ENCODE peak calls at places on chromosomes 11 and 22, in eight cellular contexts. T is GM12865, Z is tibial artery, N is lower leg skin, L is AG09309, B is thoracic aorta, V is upper lobe of right lung, M is fibroblast of villous mesenchyme. E is an unnamed sample.

GRCh38 chr11:86947541-86947940 is 7.7 kb downstream of the FZD4 start:
- DNase-seq in M (no peak), B (no peak), N (no peak), Z (no peak), V (no peak), L (peak), T (no peak), E (no peak)

GRCh38 chr11:1922411-1923113 is 3.1 kb downstream of the TNNT3 start:
- DNase-seq in L (no peak), Z (no peak), B (no peak), N (no peak), V (no peak), T (no peak), M (no peak), E (peak)

GRCh38 chr11:41398175-41398574 is 61.3 kb downstream of the LRRC4C start:
- DNase-seq in M (no peak), N (no peak), V (no peak), T (no peak), B (no peak), Z (no peak), L (no peak), E (no peak)

GRCh38 chr22:46381142-46381541 is 45.6 kb downstream of the TRMU start:
- DNase-seq in B (no peak), M (peak), Z (no peak), T (no peak), L (no peak), N (no peak), V (no peak), E (no peak)

GRCh38 chr11:596374-596773 is 19.4 kb downstream of the IRF7 start:
- DNase-seq in V (no peak), B (no peak), Z (no peak), T (no peak), L (no peak), N (no peak), M (no peak), E (no peak)

GRCh38 chr11:72639475-72640375 is 34.5 kb downstream of the PDE2A start:
- DNase-seq in V (no peak), B (no peak), L (no peak), M (no peak), T (no peak), Z (no peak), N (no peak), E (no peak)

GRCh38 chr11:19777342-19778102 is 64.9 kb downstream of the NAV2 start:
- DNase-seq in V (no peak), B (no peak), T (peak), Z (no peak), N (no peak), M (peak), L (no peak), E (peak)

GRCh38 chr11:36278531-36279245 is 10.5 kb downstream of the COMMD9 start:
- DNase-seq in V (no peak), L (no peak), Z (no peak), B (no peak), N (peak), T (no peak), M (no peak), E (peak)

GRCh38 chr11:1373536-1374214 is 16.1 kb upstream of the BRSK2 start:
- DNase-seq in M (no peak), Z (no peak), L (no peak), N (no peak), B (no peak), T (no peak), V (no peak), E (peak)

GRCh38 chr22:19641254-19641982 is 72.9 kb upstream of the SEPTIN5 start:
- DNase-seq in N (peak), Z (peak), L (no peak), T (no peak), B (no peak), V (no peak), M (peak), E (peak)

GRCh38 chr11:2891291-2891690 is 5.7 kb upstream of the CDKN1C start:
- DNase-seq in L (no peak), B (no peak), V (no peak), T (no peak), Z (no peak), N (no peak), M (no peak), E (peak)

GRCh38 chr11:70763606-70764005 is 365.3 kb downstream of the CTTN start:
- DNase-seq in T (no peak), N (no peak), M (no peak), Z (no peak), B (no peak), L (peak), V (peak), E (no peak)

GRCh38 chr22:50526849-50527801 is 1.7 kb upstream of the SCO2 start:
- DNase-seq in V (peak), M (peak), B (no peak), N (peak), L (no peak), T (peak), Z (peak), E (peak)

GRCh38 chr11:5929984-5930383 is 12.1 kb upstream of the OR56A3 start:
- DNase-seq in Z (no peak), B (no peak), L (no peak), N (no peak), V (no peak), M (no peak), T (no peak), E (no peak)

GRCh38 chr11:8732276-8732675 is 49.7 kb downstream of the RPL27A start:
- DNase-seq in B (no peak), N (no peak), V (no peak), M (no peak), L (no peak), T (peak), Z (no peak), E (no peak)

GRCh38 chr22:45208993-45209838 is 31.5 kb downstream of the KIAA0930 start:
- DNase-seq in B (peak), T (no peak), M (peak), N (no peak), L (no peak), V (no peak), Z (peak), E (peak)

GRCh38 chr11:29300441-29300840 is 716.4 kb downstream of the KCNA4 start:
- DNase-seq in Z (no peak), L (no peak), M (peak), B (no peak), V (no peak), T (no peak), N (no peak), E (no peak)

GRCh38 chr11:59614277-59615131 is 1.1 kb downstream of the OSBP start:
- DNase-seq in M (peak), V (no peak), L (no peak), Z (no peak), B (no peak), T (peak), N (no peak), E (no peak)

GRCh38 chr11:77082838-77083552 is 16.2 kb downstream of the CAPN5 start:
- DNase-seq in N (peak), B (no peak), L (no peak), V (peak), M (peak), Z (peak), T (no peak), E (peak)

DNA sequence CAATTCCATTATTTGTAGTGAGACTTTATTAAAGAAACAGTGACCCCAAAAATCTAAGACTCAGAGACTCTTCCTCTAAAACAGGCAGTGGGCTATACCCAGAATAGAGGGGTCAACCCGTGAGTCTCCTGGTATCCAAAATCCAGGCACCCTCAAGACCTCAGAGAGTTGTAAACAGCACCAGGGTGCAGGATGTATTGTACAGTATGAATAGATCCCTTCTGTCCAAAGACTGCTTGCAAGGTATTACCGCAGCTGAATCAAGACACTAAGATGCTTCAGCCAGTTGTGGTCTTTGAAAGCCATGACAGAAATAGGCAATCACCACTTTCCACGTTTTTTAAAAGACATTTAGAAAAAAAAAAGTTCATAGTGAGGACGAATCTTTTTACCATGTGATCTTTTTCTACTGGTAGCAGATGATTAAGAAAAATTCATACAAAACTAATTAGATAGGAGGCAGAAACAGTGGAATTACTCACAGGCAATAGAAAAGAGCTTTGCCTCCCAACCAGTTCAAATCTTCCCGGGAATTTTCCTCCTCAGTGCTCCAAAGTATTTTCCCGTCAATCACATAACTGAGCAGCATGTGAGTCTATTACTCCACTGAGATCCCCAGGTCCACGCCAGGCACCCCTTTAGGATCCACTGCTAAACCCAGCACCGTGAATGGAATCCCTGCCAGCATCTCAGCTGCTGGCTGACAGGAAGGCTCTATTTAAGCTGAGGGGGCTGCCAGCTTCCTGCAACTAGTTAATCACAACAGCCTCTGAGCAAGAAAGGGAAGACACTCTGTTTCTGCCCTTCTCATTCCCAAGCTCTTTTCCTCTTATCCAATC is 113.1 kb downstream of the ETS1 start:
- DNase-seq in V (no peak), L (no peak), N (no peak), M (no peak), Z (no peak), T (no peak), B (no peak), E (no peak)
- H3K4me3 ChIP-seq in V (no peak), L (no peak), N (no peak), M (no peak), Z (no peak), T (no peak), B (no peak), E (no peak)

DNA sequence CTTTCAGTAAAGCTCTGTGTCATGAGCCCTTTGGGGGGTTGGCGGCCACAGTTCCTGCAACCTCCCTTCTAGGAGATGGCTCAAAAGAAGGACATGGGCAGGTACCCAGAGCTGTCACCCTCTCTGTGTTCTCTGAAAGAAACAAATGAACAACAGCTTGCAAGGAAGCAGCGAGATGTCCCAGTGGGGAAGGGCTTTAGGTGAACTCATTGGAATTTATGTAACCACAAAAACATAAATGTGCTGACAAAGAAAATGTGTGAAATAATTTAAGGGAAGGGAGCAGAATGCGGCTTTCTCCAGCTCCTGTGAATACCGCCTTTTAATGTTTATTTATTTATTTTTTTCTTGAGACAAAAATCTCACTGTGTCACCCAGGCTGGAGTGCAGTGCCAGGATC is 3.3 kb downstream of the PARVG start:
- DNase-seq in L (no peak), M (no peak), B (no peak), V (no peak), T (no peak), Z (no peak), N (no peak), E (no peak)
- H3K4me3 ChIP-seq in L (no peak), M (no peak), B (no peak), V (no peak), T (no peak), Z (no peak), N (no peak), E (no peak)

DNA sequence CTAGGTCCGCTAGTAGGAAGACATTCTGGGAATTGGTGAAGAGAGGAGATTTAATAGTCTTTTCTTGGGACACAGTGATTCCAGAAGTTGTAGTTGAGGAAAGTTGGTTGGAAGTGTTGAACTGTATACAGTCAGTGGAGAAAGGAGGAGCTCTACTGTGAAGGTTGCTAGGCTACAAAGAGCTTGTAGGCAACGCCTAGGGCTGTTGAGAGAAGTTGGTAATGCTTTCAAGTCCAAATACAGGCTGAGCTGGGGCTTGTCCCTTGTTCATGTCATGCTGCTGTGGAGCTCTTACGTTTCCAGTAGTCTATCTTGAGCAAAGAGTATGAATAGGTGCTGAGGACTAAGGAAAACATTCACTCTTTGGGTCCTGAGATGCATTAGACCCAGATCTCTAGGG is 1.1 kb downstream of the TBCEL start:
- DNase-seq in Z (no peak), B (no peak), M (peak), T (peak), L (no peak), V (no peak), N (no peak), E (no peak)
- H3K4me3 ChIP-seq in Z (peak), B (peak), M (peak), T (peak), L (peak), V (peak), N (no peak), E (peak)

GRCh38 chr11:118984825-118985224 is 13.1 kb upstream of the CENATAC start:
- DNase-seq in L (no peak), T (no peak), V (no peak), B (no peak), N (no peak), Z (no peak), M (no peak), E (no peak)

GRCh38 chr11:118988280-118988679 is 9.7 kb upstream of the CENATAC start:
- DNase-seq in L (no peak), M (no peak), B (no peak), N (no peak), Z (no peak), T (no peak), V (no peak), E (no peak)
- H3K4me3 ChIP-seq in L (no peak), M (no peak), B (no peak), N (no peak), Z (no peak), T (no peak), V (no peak), E (no peak)

DNA sequence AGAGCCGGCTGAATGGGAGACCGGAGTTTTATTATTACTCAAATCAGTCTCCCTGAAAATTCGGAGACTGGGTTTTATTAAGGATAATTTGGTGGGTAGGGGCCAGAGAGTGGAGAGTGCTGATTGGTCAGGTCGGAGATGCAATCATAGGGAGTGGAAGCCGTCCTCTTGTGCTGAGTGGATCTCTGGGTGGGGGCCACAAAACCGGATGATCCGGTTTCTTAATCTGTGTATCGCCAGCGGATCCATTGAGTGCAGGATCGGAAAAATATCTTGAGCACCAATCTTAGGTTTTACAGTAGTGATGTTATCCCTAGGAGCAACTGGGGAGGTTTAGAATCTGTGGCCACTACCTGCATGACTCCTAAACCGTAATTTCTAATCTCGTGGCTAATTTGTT is 886 bp upstream of the NIPSNAP1 start:
- DNase-seq in Z (no peak), L (no peak), T (no peak), V (no peak), M (no peak), B (no peak), N (no peak), E (no peak)
- H3K4me3 ChIP-seq in Z (no peak), L (no peak), T (peak), V (peak), M (peak), B (peak), N (no peak), E (no peak)